ENCODE peak calls at places on chromosomes 2 and 18, in eight cellular contexts. Y is GM23248, W is HT-29, O is upper lobe of left lung, E is GM13977, T is endothelial cell, P is smooth muscle cell of the brain vasculature, C is ACHN. F is an unnamed sample.

GRCh38 chr2:157307021-157307420 is 18.6 kb downstream of the ERMN start:
- DNase-seq in Y (peak), W (no peak), O (no peak), E (no peak), T (no peak), P (no peak), C (no peak), F (no peak)

GRCh38 chr18:55265916-55266488 is 306.7 kb upstream of the CCDC68 start:
- DNase-seq in Y (peak), W (no peak), O (no peak), E (no peak), T (no peak), P (no peak), C (no peak), F (no peak)

GRCh38 chr2:230007931-230008707 is 60.6 kb downstream of the SLC16A14 start:
- DNase-seq in Y (peak), W (peak), O (peak), E (peak), T (peak), P (peak), C (peak), F (peak)

GRCh38 chr2:9703701-9704221 is 73.0 kb upstream of the YWHAQ start:
- DNase-seq in Y (peak), W (peak), O (peak), E (no peak), T (no peak), P (peak), C (peak), F (no peak)

GRCh38 chr2:63792523-63792922 is 49.2 kb upstream of the UGP2 start:
- DNase-seq in Y (peak), W (no peak), O (no peak), E (no peak), T (no peak), P (no peak), C (peak), F (no peak)

GRCh38 chr2:149744845-149745244 is 157.3 kb upstream of the MMADHC start:
- DNase-seq in Y (peak), W (no peak), O (no peak), E (no peak), T (no peak), P (no peak), C (no peak), F (no peak)

GRCh38 chr18:35122586-35123224 is 81.5 kb downstream of the MAPRE2 start:
- DNase-seq in Y (no peak), W (no peak), O (no peak), E (peak), T (peak), P (no peak), C (no peak), F (no peak)

GRCh38 chr2:223414646-223415045 is 187.5 kb downstream of the SCG2 start:
- DNase-seq in Y (peak), W (no peak), O (no peak), E (no peak), T (no peak), P (no peak), C (no peak), F (no peak)

GRCh38 chr2:185245806-185246205 is 492.8 kb upstream of the FSIP2 start:
- DNase-seq in Y (no peak), W (no peak), O (no peak), E (no peak), T (no peak), P (no peak), C (no peak), F (no peak)

GRCh38 chr2:207064128-207064694 is 101.5 kb downstream of the KLF7 start:
- DNase-seq in Y (no peak), W (no peak), O (no peak), E (no peak), T (no peak), P (no peak), C (no peak), F (no peak)

GRCh38 chr2:1640301-1641135 is 103.8 kb downstream of the PXDN start:
- DNase-seq in Y (no peak), W (no peak), O (no peak), E (no peak), T (no peak), P (no peak), C (no peak), F (no peak)

GRCh38 chr18:21141678-21142422 is 30.2 kb upstream of the ROCK1 start:
- DNase-seq in Y (peak), W (no peak), O (no peak), E (no peak), T (no peak), P (no peak), C (no peak), F (no peak)

GRCh38 chr2:44254023-44254422 is 21.3 kb upstream of the SLC3A1 start:
- DNase-seq in Y (no peak), W (no peak), O (no peak), E (no peak), T (no peak), P (no peak), C (no peak), F (no peak)

GRCh38 chr2:95060446-95061118 is 35.1 kb downstream of the MAL start:
- DNase-seq in Y (no peak), W (no peak), O (peak), E (no peak), T (no peak), P (no peak), C (no peak), F (no peak)

GRCh38 chr2:46416739-46417403 is 62.5 kb upstream of the TMEM247 start:
- DNase-seq in Y (no peak), W (peak), O (no peak), E (no peak), T (no peak), P (no peak), C (no peak), F (no peak)

GRCh38 chr2:1605102-1605501 is 139.2 kb downstream of the PXDN start:
- DNase-seq in Y (peak), W (no peak), O (peak), E (no peak), T (no peak), P (no peak), C (no peak), F (no peak)

GRCh38 chr18:56267334-56267733 is 371.1 kb downstream of the TXNL1 start:
- DNase-seq in Y (no peak), W (no peak), O (no peak), E (no peak), T (no peak), P (no peak), C (no peak), F (no peak)

GRCh38 chr2:203175371-203175770 is 63.4 kb upstream of the CYP20A1 start:
- DNase-seq in Y (peak), W (no peak), O (no peak), E (no peak), T (no peak), P (no peak), C (no peak), F (no peak)

GRCh38 chr2:8847400-8847799 is 10.0 kb upstream of the KIDINS220 start:
- DNase-seq in Y (peak), W (no peak), O (no peak), E (no peak), T (no peak), P (no peak), C (no peak), F (no peak)

GRCh38 chr2:10688921-10689807 is 611 bp downstream of the NOL10 start:
- DNase-seq in Y (peak), W (peak), O (peak), E (peak), T (peak), P (no peak), C (peak), F (no peak)

GRCh38 chr18:21167641-21168372 is 56.2 kb upstream of the ROCK1 start:
- DNase-seq in Y (no peak), W (peak), O (peak), E (no peak), T (peak), P (no peak), C (no peak), F (peak)

GRCh38 chr18:73923866-73924265 is 223.8 kb downstream of the FBXO15 start:
- DNase-seq in Y (peak), W (no peak), O (no peak), E (no peak), T (no peak), P (no peak), C (no peak), F (no peak)

GRCh38 chr18:61992923-61993322 is 100.1 kb upstream of the RNF152 start:
- DNase-seq in Y (peak), W (no peak), O (no peak), E (no peak), T (no peak), P (no peak), C (no peak), F (no peak)

GRCh38 chr2:120832296-120833070 is 96.8 kb downstream of the GLI2 start:
- DNase-seq in Y (no peak), W (no peak), O (no peak), E (no peak), T (no peak), P (no peak), C (no peak), F (no peak)

GRCh38 chr2:239360008-239360407 is 40.8 kb downstream of the HDAC4 start:
- DNase-seq in Y (no peak), W (no peak), O (no peak), E (no peak), T (no peak), P (no peak), C (no peak), F (no peak)

GRCh38 chr2:42367835-42368234 is 6.8 kb upstream of the COX7A2L start:
- DNase-seq in Y (peak), W (no peak), O (no peak), E (no peak), T (no peak), P (no peak), C (no peak), F (no peak)

GRCh38 chr18:3652380-3653262 is 202.6 kb downstream of the TGIF1 start:
- DNase-seq in Y (peak), W (peak), O (peak), E (no peak), T (no peak), P (peak), C (peak), F (no peak)

GRCh38 chr2:143778981-143779380 is 649.8 kb downstream of the ARHGAP15 start:
- DNase-seq in Y (peak), W (no peak), O (no peak), E (no peak), T (no peak), P (no peak), C (no peak), F (no peak)

F was measured in LNCaP clone FGC.